ENCODE peak calls at places on chromosomes 16 and 17, in five cellular contexts. R, D, C, J and X are unnamed samples.

GRCh38 chr16:50688867-50689266 is 4.5 kb upstream of the NOD2 start:
- DNase-seq in D (no peak), C (no peak), J (no peak), R (no peak), X (no peak)

GRCh38 chr16:72560617-72561016 is 388.7 kb upstream of the PMFBP1 start:
- DNase-seq in D (no peak), C (no peak), J (no peak), R (no peak), X (no peak)

GRCh38 chr16:4521971-4522623 is 16.5 kb downstream of the CDIP1 start:
- DNase-seq in C (no peak), D (no peak), J (no peak), R (no peak), X (no peak)

GRCh38 chr16:84407588-84408313 is 39.4 kb downstream of the ATP2C2 start:
- DNase-seq in D (no peak), J (no peak), C (no peak), R (no peak), X (no peak)

GRCh38 chr17:37392024-37392590 is 14.5 kb downstream of the ACACA start:
- DNase-seq in D (peak), J (no peak), C (no peak), R (peak), X (no peak)

GRCh38 chr17:19263621-19264010 is 26.4 kb downstream of the EPN2 start:
- DNase-seq in C (no peak), D (peak), J (no peak), R (no peak), X (no peak)

GRCh38 chr16:83958842-83959565 is 6.0 kb downstream of the OSGIN1 start:
- DNase-seq in J (no peak), D (no peak), R (no peak), C (no peak), X (no peak)

GRCh38 chr17:76333673-76334505 is 19.8 kb downstream of the PRPSAP1 start:
- DNase-seq in R (no peak), J (no peak), D (no peak), C (no peak), X (no peak)

GRCh38 chr17:65696739-65697394 is 135.4 kb upstream of the AXIN2 start:
- DNase-seq in C (no peak), J (no peak), D (peak), R (no peak), X (no peak)

GRCh38 chr16:31477220-31478216 is 5.4 kb upstream of the SLC5A2 start:
- DNase-seq in D (no peak), J (no peak), R (no peak), C (no peak), X (peak)

GRCh38 chr16:12898556-12898955 is 2.8 kb upstream of the SHISA9 start:
- DNase-seq in D (no peak), J (no peak), R (no peak), C (no peak), X (no peak)

GRCh38 chr17:72370819-72371218 is 250.0 kb downstream of the SOX9 start:
- DNase-seq in D (peak), C (no peak), J (no peak), R (peak), X (no peak)

GRCh38 chr16:84294196-84295142 is at the start of gene WFDC1:
- DNase-seq in R (no peak), J (no peak), C (no peak), D (no peak), X (no peak)

GRCh38 chr16:61323456-61323855 is 712.8 kb downstream of the CDH8 start:
- DNase-seq in R (no peak), J (no peak), C (no peak), D (no peak), X (no peak)

GRCh38 chr16:6106061-6106460 is 1008.5 kb upstream of the EEF2KMT start:
- DNase-seq in C (no peak), R (no peak), D (no peak), J (no peak), X (no peak)

GRCh38 chr16:82391690-82392089 is 221.7 kb upstream of the MPHOSPH6 start:
- DNase-seq in C (no peak), R (no peak), J (no peak), D (no peak), X (no peak)

GRCh38 chr17:67813803-67814180 is 11.5 kb upstream of the BPTF start:
- DNase-seq in R (no peak), C (no peak), J (no peak), D (no peak), X (no peak)

GRCh38 chr17:36496018-36496789 is 9.7 kb downstream of the ZNHIT3 start:
- DNase-seq in C (no peak), R (no peak), J (no peak), D (peak), X (no peak)

GRCh38 chr16:29863669-29863984 is 601 bp upstream of the CDIPT start:
- DNase-seq in C (no peak), R (no peak), D (no peak), J (no peak), X (no peak)

GRCh38 chr16:25340973-25341372 is 83.3 kb upstream of the ZKSCAN2 start:
- DNase-seq in J (no peak), R (no peak), D (no peak), C (no peak), X (no peak)

GRCh38 chr17:67258836-67259468 is 14.0 kb upstream of the HELZ start:
- DNase-seq in J (peak), R (no peak), C (no peak), D (no peak), X (no peak)

GRCh38 chr17:10666921-10667320 is 9.8 kb upstream of the MYH3 start:
- DNase-seq in R (no peak), D (no peak), C (no peak), J (no peak), X (no peak)

GRCh38 chr17:82263641-82264040 is 9.9 kb downstream of the CSNK1D start:
- DNase-seq in R (no peak), J (no peak), D (no peak), C (no peak), X (no peak)

GRCh38 chr17:17701112-17701511 is 19.9 kb downstream of the RAI1 start:
- DNase-seq in J (no peak), C (no peak), R (no peak), D (no peak), X (no peak)

GRCh38 chr17:36945959-36946725 is 2.6 kb upstream of the AATF start:
- DNase-seq in J (no peak), C (no peak), D (no peak), R (no peak), X (no peak)

GRCh38 chr16:2296662-2297505 is 29.0 kb upstream of the RNPS1 start:
- DNase-seq in J (no peak), C (no peak), R (no peak), D (peak), X (no peak)

GRCh38 chr16:31876955-31877828 is 3.6 kb downstream of the ZNF267 start:
- DNase-seq in J (no peak), R (peak), D (peak), C (no peak), X (no peak)

GRCh38 chr16:28982418-28982817 is 2.4 kb upstream of the LAT start:
- DNase-seq in C (no peak), D (no peak), J (no peak), R (no peak), X (no peak)

GRCh38 chr16:75483222-75483621 is 12.0 kb downstream of the CHST6 start:
- DNase-seq in C (no peak), D (peak), R (peak), J (no peak), X (no peak)

GRCh38 chr17:73595068-73595865 is 49.0 kb downstream of the SDK2 start:
- DNase-seq in C (no peak), D (no peak), J (no peak), R (no peak), X (peak)

GRCh38 chr17:64627797-64628196 is 34.3 kb downstream of the SMURF2 start:
- DNase-seq in C (no peak), R (no peak), J (no peak), D (no peak), X (no peak)

GRCh38 chr16:3738128-3738527 is 20.8 kb upstream of the TRAP1 start:
- DNase-seq in D (no peak), J (no peak), R (no peak), C (no peak), X (no peak)

GRCh38 chr16:57807968-57808528 is 5.8 kb upstream of the KIFC3 start:
- DNase-seq in C (peak), R (peak), J (peak), D (peak), X (peak)

GRCh38 chr17:74531231-74531761 is at the start of gene CD300LB:
- DNase-seq in J (peak), R (no peak), D (no peak), C (no peak), X (peak)

GRCh38 chr17:78125976-78126894 is 2.3 kb downstream of the TMC6 start:
- DNase-seq in D (no peak), R (no peak), C (no peak), J (no peak), X (no peak)

GRCh38 chr16:1877804-1878203 is 5.8 kb upstream of the MEIOB start:
- DNase-seq in C (no peak), R (no peak), J (no peak), D (no peak), X (no peak)

GRCh38 chr17:13367154-13367553 is 234.6 kb downstream of the HS3ST3A1 start:
- DNase-seq in R (no peak), J (no peak), C (no peak), D (no peak), X (no peak)

GRCh38 chr16:29107299-29107698 is 122.4 kb downstream of the LAT start:
- DNase-seq in D (no peak), C (no peak), J (no peak), R (no peak), X (no peak)

GRCh38 chr17:78697846-78698343 is 84.2 kb downstream of the CYTH1 start:
- DNase-seq in D (no peak), R (no peak), J (no peak), C (no peak), X (no peak)

GRCh38 chr16:86809458-86809955 is 231.2 kb downstream of the FOXL1 start:
- DNase-seq in J (no peak), D (peak), R (peak), C (no peak), X (no peak)
- TF ChIP-seq CTCF in J (no peak), D (peak), R (peak), C (no peak), X (no peak)

DNA sequence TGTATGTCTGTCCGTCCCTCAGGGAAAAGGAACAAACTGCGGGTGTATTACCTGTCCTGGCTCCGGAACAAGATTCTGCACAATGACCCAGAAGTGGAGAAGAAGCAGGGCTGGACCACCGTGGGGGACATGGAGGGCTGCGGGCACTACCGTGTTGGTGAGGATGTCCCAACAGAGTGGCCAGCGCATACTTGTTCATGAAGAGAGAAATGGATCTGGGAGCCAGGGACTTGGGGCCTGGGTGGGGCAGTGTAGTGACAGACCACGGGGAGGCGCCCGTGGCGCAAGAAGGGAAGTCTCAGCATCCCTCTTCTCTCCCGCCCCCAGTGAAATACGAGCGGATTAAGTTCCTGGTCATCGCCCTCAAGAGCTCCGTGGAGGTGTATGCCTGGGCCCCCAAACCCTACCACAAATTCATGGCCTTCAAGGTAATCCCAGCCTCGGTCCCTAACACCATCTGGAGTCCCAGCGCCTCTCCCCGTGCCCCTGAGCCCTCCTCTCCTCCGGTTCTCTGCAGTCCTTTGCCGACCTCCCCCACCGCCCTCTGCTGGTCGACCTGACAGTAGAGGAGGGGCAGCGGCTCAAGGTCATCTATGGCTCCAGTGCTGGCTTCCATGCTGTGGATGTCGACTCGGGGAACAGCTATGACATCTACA is 3.5 kb upstream of the C17orf107 start:
- DNase-seq in R (no peak), C (no peak), D (no peak), J (no peak), X (peak)
- TF ChIP-seq CTCF in R (peak), C (no peak), D (peak), J (no peak), X (no peak)

GRCh38 chr17:50973557-50974494 is 107.7 kb upstream of the TOB1 start:
- DNase-seq in R (no peak), J (no peak), D (no peak), C (no peak), X (no peak)
- TF ChIP-seq CTCF in R (no peak), J (no peak), D (no peak), C (no peak), X (no peak)

GRCh38 chr17:31061678-31062077 is 33.1 kb upstream of the NF1 start:
- DNase-seq in C (no peak), D (no peak), R (no peak), J (no peak), X (peak)
- TF ChIP-seq CTCF in C (no peak), D (peak), R (peak), J (no peak), X (no peak)

GRCh38 chr17:69331746-69332145 is 4.8 kb upstream of the ABCA5 start:
- DNase-seq in R (no peak), C (no peak), J (no peak), D (no peak), X (no peak)

GRCh38 chr17:69339937-69340336 is 13.0 kb upstream of the ABCA5 start:
- DNase-seq in C (no peak), R (no peak), J (no peak), D (no peak), X (no peak)

GRCh38 chr17:69336996-69337395 is 10.1 kb upstream of the ABCA5 start:
- DNase-seq in J (no peak), R (no peak), D (no peak), C (no peak), X (no peak)

GRCh38 chr17:69336580-69336979 is 9.6 kb upstream of the ABCA5 start:
- DNase-seq in D (no peak), J (no peak), C (no peak), R (no peak), X (no peak)

DNA sequence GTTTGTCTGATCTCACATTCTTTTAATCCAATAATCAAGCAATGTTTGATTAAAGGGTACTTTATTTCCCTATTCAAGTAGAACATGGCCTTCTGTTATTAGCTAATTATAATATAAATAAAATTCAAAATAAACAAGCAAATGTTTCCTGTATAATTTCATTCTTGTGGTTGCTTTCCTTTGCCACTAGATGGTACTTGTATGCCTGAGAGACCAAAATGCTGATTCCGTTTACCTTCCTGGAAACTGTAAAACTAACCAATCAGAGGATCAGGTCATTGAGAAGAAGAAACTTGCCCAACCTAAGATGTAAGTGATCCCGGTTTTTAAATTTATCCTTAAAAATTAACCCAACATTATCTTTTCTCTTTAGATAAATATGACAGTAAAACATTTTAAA is 8.1 kb upstream of the ABCA5 start:
- DNase-seq in C (no peak), D (peak), R (no peak), J (no peak), X (no peak)
- TF ChIP-seq CTCF in C (peak), D (peak), R (peak), J (peak), X (no peak)

GRCh38 chr16:79864781-79865391 is 264.3 kb upstream of the MAF start:
- DNase-seq in D (no peak), J (no peak), C (no peak), R (no peak), X (no peak)
- TF ChIP-seq CTCF in D (no peak), J (no peak), C (no peak), R (no peak), X (no peak)

DNA sequence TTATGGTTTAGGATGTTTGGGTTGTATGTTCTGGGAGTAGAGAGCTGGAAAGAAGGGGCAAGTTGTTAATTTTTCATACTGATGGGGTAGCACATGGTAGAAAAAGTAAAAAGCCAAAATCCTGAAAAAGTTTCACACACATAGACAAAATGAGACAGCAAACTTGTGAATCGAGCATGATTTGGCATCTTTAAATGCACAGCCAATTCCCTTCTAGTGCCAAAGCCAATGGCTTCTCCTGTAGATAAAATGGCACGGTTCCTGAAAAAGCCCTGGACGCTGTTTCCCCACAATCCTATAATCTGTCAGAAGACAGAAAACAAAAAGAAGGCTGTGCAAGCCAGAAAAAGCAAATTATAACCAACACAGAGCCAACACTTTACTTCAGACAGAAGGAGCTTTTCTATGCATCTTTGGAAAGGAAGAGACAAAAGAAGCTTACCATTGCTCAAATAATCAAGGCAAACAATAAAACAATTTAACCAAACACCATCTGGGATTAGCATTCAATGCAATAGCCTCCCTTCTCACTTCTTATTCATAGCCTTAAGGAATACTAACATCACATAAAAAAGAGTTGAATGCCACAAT is 23.8 kb downstream of the FAM222B start:
- DNase-seq in C (no peak), D (no peak), R (no peak), J (no peak), X (no peak)
- TF ChIP-seq CTCF in C (no peak), D (no peak), R (no peak), J (no peak), X (no peak)

DNA sequence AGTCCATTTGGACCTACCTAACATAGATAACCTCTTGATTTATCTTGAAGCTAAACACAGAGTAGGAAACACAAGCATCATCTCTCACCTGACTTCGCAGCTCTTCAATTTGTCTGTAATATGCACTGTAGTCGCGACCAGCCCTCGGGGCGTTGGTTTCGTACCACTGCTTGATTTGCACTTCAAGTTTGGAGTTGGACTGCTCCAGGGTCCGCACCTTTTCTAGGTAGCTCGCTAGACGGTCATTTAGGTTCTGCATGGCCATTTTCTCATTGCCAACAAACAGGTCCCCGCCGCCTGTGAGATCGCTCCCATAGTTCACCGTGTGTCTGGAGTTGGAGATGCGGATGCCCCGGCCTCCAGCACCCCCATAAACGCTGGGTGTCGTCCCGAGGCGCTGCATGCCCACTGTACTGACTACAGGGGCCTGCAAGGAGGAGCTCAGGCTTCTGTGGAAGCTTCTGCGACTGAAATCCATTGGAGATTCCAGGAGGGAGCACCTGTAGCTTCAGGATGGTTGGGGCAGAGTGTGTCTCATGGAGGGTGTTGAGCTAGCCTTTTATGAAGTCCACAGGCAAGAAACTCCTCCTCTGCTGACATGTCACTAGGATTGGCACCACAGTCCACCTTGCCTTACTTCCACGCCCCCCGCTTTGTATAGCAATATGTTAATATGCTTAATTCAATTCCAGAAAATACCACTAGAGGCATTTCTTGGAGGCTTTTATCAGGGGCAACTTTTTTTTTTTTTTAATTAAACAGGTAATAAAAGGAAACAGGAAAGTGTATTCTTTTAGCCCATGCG is at the start of gene KRT20:
- DNase-seq in C (no peak), R (no peak), J (no peak), D (no peak), X (no peak)
- TF ChIP-seq CTCF in C (no peak), R (no peak), J (no peak), D (peak), X (peak)

GRCh38 chr17:58278661-58279015 is 2.1 kb downstream of the MPO start:
- DNase-seq in J (peak), D (no peak), C (no peak), R (no peak), X (no peak)

GRCh38 chr17:58277726-58278595 is 2.8 kb downstream of the MPO start:
- DNase-seq in J (peak), C (no peak), R (no peak), D (no peak), X (no peak)

GRCh38 chr17:58275417-58275816 is 5.3 kb downstream of the MPO start:
- DNase-seq in D (no peak), J (peak), C (no peak), R (no peak), X (no peak)

GRCh38 chr17:58276423-58276822 is 4.3 kb downstream of the MPO start:
- DNase-seq in D (no peak), R (no peak), J (peak), C (no peak), X (no peak)

GRCh38 chr17:58277107-58277506 is 3.6 kb downstream of the MPO start:
- DNase-seq in J (peak), D (no peak), R (no peak), C (no peak), X (no peak)
- TF ChIP-seq CTCF in J (peak), D (peak), R (peak), C (peak), X (peak)